ENCODE peak calls at places on chromosomes 4 and X, in eight cellular contexts. One of them, this sample, is unnamed.

GRCh38 chr4:185467101-185467500 is 4.4 kb downstream of the CCDC110 start:
- DNase-seq in PC-3: no peak
- DNase-seq in stimulated activated naive CD8-positive, alpha-beta T cell treated with anti-CD3 and anti-CD28 coated beads, Interleukin-15, Interleukin-2, amounts not matched to agents 100 U/mL and 50 U/mL, for 24 hours: no peak
- DNase-seq in HL-60: no peak
- DNase-seq in heart right ventricle: no peak
- DNase-seq in psoas muscle: no peak
- DNase-seq in activated T-helper 1 cell treated with Interleukin-2 at 50 U/mL for 16 hours: no peak
- DNase-seq in NCI-H2029 treated with DMSO at 0.1 percent for 48 hours: no peak
- DNase-seq in this sample: no peak

GRCh38 chr4:38114435-38114834 is 154.2 kb downstream of the PTTG2 start:
- DNase-seq in PC-3: no peak
- DNase-seq in stimulated activated naive CD8-positive, alpha-beta T cell treated with anti-CD3 and anti-CD28 coated beads, Interleukin-15, Interleukin-2, amounts not matched to agents 100 U/mL and 50 U/mL, for 24 hours: no peak
- DNase-seq in HL-60: no peak
- DNase-seq in heart right ventricle: no peak
- DNase-seq in psoas muscle: no peak
- DNase-seq in activated T-helper 1 cell treated with Interleukin-2 at 50 U/mL for 16 hours: no peak
- DNase-seq in NCI-H2029 treated with DMSO at 0.1 percent for 48 hours: no peak
- DNase-seq in this sample: no peak

GRCh38 chrX:31215277-31215815 is 143.5 kb upstream of the FTHL17 start:
- DNase-seq in PC-3: no peak
- DNase-seq in stimulated activated naive CD8-positive, alpha-beta T cell treated with anti-CD3 and anti-CD28 coated beads, Interleukin-15, Interleukin-2, amounts not matched to agents 100 U/mL and 50 U/mL, for 24 hours: no peak
- DNase-seq in HL-60: no peak
- DNase-seq in heart right ventricle: no peak
- DNase-seq in psoas muscle: no peak
- DNase-seq in activated T-helper 1 cell treated with Interleukin-2 at 50 U/mL for 16 hours: no peak
- DNase-seq in NCI-H2029 treated with DMSO at 0.1 percent for 48 hours: no peak
- DNase-seq in this sample: no peak

GRCh38 chr4:87112063-87112462 is 108.4 kb downstream of the KLHL8 start:
- DNase-seq in PC-3: no peak
- DNase-seq in stimulated activated naive CD8-positive, alpha-beta T cell treated with anti-CD3 and anti-CD28 coated beads, Interleukin-15, Interleukin-2, amounts not matched to agents 100 U/mL and 50 U/mL, for 24 hours: no peak
- DNase-seq in HL-60: no peak
- DNase-seq in heart right ventricle: no peak
- DNase-seq in psoas muscle: no peak
- DNase-seq in activated T-helper 1 cell treated with Interleukin-2 at 50 U/mL for 16 hours: no peak
- DNase-seq in NCI-H2029 treated with DMSO at 0.1 percent for 48 hours: no peak
- DNase-seq in this sample: no peak

GRCh38 chr4:142840516-142841123 is 5.5 kb downstream of the INPP4B start:
- DNase-seq in PC-3: peak
- DNase-seq in stimulated activated naive CD8-positive, alpha-beta T cell treated with anti-CD3 and anti-CD28 coated beads, Interleukin-15, Interleukin-2, amounts not matched to agents 100 U/mL and 50 U/mL, for 24 hours: no peak
- DNase-seq in HL-60: no peak
- DNase-seq in heart right ventricle: no peak
- DNase-seq in psoas muscle: no peak
- DNase-seq in activated T-helper 1 cell treated with Interleukin-2 at 50 U/mL for 16 hours: no peak
- DNase-seq in NCI-H2029 treated with DMSO at 0.1 percent for 48 hours: no peak
- DNase-seq in this sample: no peak

GRCh38 chrX:46433892-46434291 is 111.3 kb downstream of the ZNF674 start:
- DNase-seq in PC-3: no peak
- DNase-seq in stimulated activated naive CD8-positive, alpha-beta T cell treated with anti-CD3 and anti-CD28 coated beads, Interleukin-15, Interleukin-2, amounts not matched to agents 100 U/mL and 50 U/mL, for 24 hours: no peak
- DNase-seq in HL-60: no peak
- DNase-seq in heart right ventricle: no peak
- DNase-seq in psoas muscle: no peak
- DNase-seq in activated T-helper 1 cell treated with Interleukin-2 at 50 U/mL for 16 hours: no peak
- DNase-seq in NCI-H2029 treated with DMSO at 0.1 percent for 48 hours: peak
- DNase-seq in this sample: no peak

GRCh38 chr4:94690851-94691254 is 66.9 kb upstream of the BMPR1B start:
- DNase-seq in PC-3: peak
- DNase-seq in stimulated activated naive CD8-positive, alpha-beta T cell treated with anti-CD3 and anti-CD28 coated beads, Interleukin-15, Interleukin-2, amounts not matched to agents 100 U/mL and 50 U/mL, for 24 hours: no peak
- DNase-seq in HL-60: no peak
- DNase-seq in heart right ventricle: no peak
- DNase-seq in psoas muscle: no peak
- DNase-seq in activated T-helper 1 cell treated with Interleukin-2 at 50 U/mL for 16 hours: no peak
- DNase-seq in NCI-H2029 treated with DMSO at 0.1 percent for 48 hours: no peak
- DNase-seq in this sample: no peak

GRCh38 chrX:41086627-41086932 is 1.3 kb downstream of the USP9X start:
- DNase-seq in PC-3: peak
- DNase-seq in stimulated activated naive CD8-positive, alpha-beta T cell treated with anti-CD3 and anti-CD28 coated beads, Interleukin-15, Interleukin-2, amounts not matched to agents 100 U/mL and 50 U/mL, for 24 hours: no peak
- DNase-seq in HL-60: peak
- DNase-seq in heart right ventricle: no peak
- DNase-seq in psoas muscle: no peak
- DNase-seq in activated T-helper 1 cell treated with Interleukin-2 at 50 U/mL for 16 hours: no peak
- DNase-seq in NCI-H2029 treated with DMSO at 0.1 percent for 48 hours: no peak
- DNase-seq in this sample: no peak

GRCh38 chrX:116961872-116962582 is 499.3 kb upstream of the CT83 start:
- DNase-seq in PC-3: peak
- DNase-seq in stimulated activated naive CD8-positive, alpha-beta T cell treated with anti-CD3 and anti-CD28 coated beads, Interleukin-15, Interleukin-2, amounts not matched to agents 100 U/mL and 50 U/mL, for 24 hours: no peak
- DNase-seq in HL-60: no peak
- DNase-seq in heart right ventricle: no peak
- DNase-seq in psoas muscle: no peak
- DNase-seq in activated T-helper 1 cell treated with Interleukin-2 at 50 U/mL for 16 hours: no peak
- DNase-seq in NCI-H2029 treated with DMSO at 0.1 percent for 48 hours: no peak
- DNase-seq in this sample: no peak

GRCh38 chr4:7101692-7102515 is 34.0 kb upstream of the GRPEL1 start:
- DNase-seq in PC-3: peak
- DNase-seq in stimulated activated naive CD8-positive, alpha-beta T cell treated with anti-CD3 and anti-CD28 coated beads, Interleukin-15, Interleukin-2, amounts not matched to agents 100 U/mL and 50 U/mL, for 24 hours: peak
- DNase-seq in HL-60: peak
- DNase-seq in heart right ventricle: peak
- DNase-seq in psoas muscle: peak
- DNase-seq in activated T-helper 1 cell treated with Interleukin-2 at 50 U/mL for 16 hours: peak
- DNase-seq in NCI-H2029 treated with DMSO at 0.1 percent for 48 hours: peak
- DNase-seq in this sample: peak

GRCh38 chr4:188903995-188904394 is 764.8 kb downstream of the TRIML1 start:
- DNase-seq in PC-3: no peak
- DNase-seq in stimulated activated naive CD8-positive, alpha-beta T cell treated with anti-CD3 and anti-CD28 coated beads, Interleukin-15, Interleukin-2, amounts not matched to agents 100 U/mL and 50 U/mL, for 24 hours: no peak
- DNase-seq in HL-60: no peak
- DNase-seq in heart right ventricle: no peak
- DNase-seq in psoas muscle: no peak
- DNase-seq in activated T-helper 1 cell treated with Interleukin-2 at 50 U/mL for 16 hours: no peak
- DNase-seq in NCI-H2029 treated with DMSO at 0.1 percent for 48 hours: no peak
- DNase-seq in this sample: no peak

This sample was measured in NCI-H510A.